ENCODE peak calls at places on chromosomes 7 and 10, in seven cellular contexts. I is lower lobe of right lung, G is cardiac muscle cell, N is psoas muscle, C is tibial artery, R is suprapubic skin, L is uterus. A is an unnamed sample.

GRCh38 chr7:28957064-28957821 is 887 bp downstream of the TRIL start:
- DNase-seq in C (no peak), L (peak), N (peak), I (peak), G (peak), R (no peak), A (peak)

GRCh38 chr10:2978111-2978510 is 89.2 kb upstream of the PFKP start:
- DNase-seq in R (no peak), C (no peak), N (no peak), L (no peak), I (no peak), G (peak), A (peak)

GRCh38 chr7:1928555-1929348 is 258.7 kb downstream of the ELFN1 start:
- DNase-seq in I (peak), C (no peak), G (no peak), L (no peak), N (peak), R (no peak), A (no peak)

GRCh38 chr7:8379264-8379663 is 54.1 kb upstream of the NXPH1 start:
- DNase-seq in C (no peak), G (no peak), R (no peak), N (no peak), L (no peak), I (no peak), A (no peak)

GRCh38 chr10:123648595-123648994 is 17.6 kb upstream of the GPR26 start:
- DNase-seq in I (no peak), C (no peak), R (peak), G (no peak), N (no peak), L (no peak), A (no peak)

GRCh38 chr10:30970760-30971460 is 60.8 kb downstream of the ZNF438 start:
- DNase-seq in L (no peak), N (peak), C (peak), I (no peak), R (no peak), G (peak), A (peak)

GRCh38 chr10:69958232-69958902 is 94.3 kb upstream of the MACROH2A2 start:
- DNase-seq in C (no peak), R (no peak), N (no peak), L (no peak), I (no peak), G (peak), A (peak)

GRCh38 chr7:27151341-27151944 is 940 bp downstream of the HOXA3 start:
- DNase-seq in R (no peak), G (no peak), L (peak), I (peak), C (no peak), N (no peak), A (no peak)

GRCh38 chr7:132411142-132411541 is 165.1 kb downstream of the PLXNA4 start:
- DNase-seq in L (no peak), N (no peak), I (no peak), C (no peak), R (no peak), G (no peak), A (no peak)

GRCh38 chr7:38451840-38452239 is 178.4 kb upstream of the TARP start:
- DNase-seq in C (no peak), L (no peak), N (no peak), G (peak), R (no peak), I (no peak), A (peak)

GRCh38 chr7:24891173-24891787 is 88.7 kb downstream of the OSBPL3 start:
- DNase-seq in N (no peak), I (no peak), L (no peak), C (no peak), R (no peak), G (no peak), A (no peak)

GRCh38 chr10:116395223-116395985 is 32.2 kb upstream of the PNLIPRP3 start:
- DNase-seq in G (no peak), C (no peak), L (no peak), N (no peak), R (no peak), I (no peak), A (no peak)

GRCh38 chr10:427746-428519 is 261.5 kb downstream of the DIP2C start:
- DNase-seq in C (no peak), I (no peak), L (no peak), R (no peak), N (no peak), G (no peak), A (no peak)

GRCh38 chr10:129516846-129517679 is 50.0 kb downstream of the MGMT start:
- DNase-seq in C (no peak), I (no peak), N (no peak), L (no peak), G (no peak), R (no peak), A (no peak)

GRCh38 chr7:96303105-96303685 is 18.7 kb downstream of the SLC25A13 start:
- DNase-seq in G (peak), N (no peak), R (no peak), C (no peak), I (no peak), L (no peak), A (peak)

GRCh38 chr7:12995912-12996469 is 308.6 kb downstream of the ARL4A start:
- DNase-seq in L (no peak), G (no peak), C (no peak), N (no peak), R (no peak), I (no peak), A (no peak)

GRCh38 chr7:83689855-83690254 is 40.9 kb upstream of the SEMA3E start:
- DNase-seq in L (no peak), G (no peak), C (no peak), N (no peak), I (no peak), R (no peak), A (no peak)

GRCh38 chr7:78153285-78153684 is 354.7 kb downstream of the PHTF2 start:
- DNase-seq in L (no peak), C (no peak), G (no peak), R (no peak), I (no peak), N (no peak), A (no peak)

GRCh38 chr7:23027261-23027660 is 13.3 kb upstream of the HYCC1 start:
- DNase-seq in N (no peak), I (no peak), C (no peak), R (no peak), G (no peak), L (no peak), A (no peak)

GRCh38 chr7:109901916-109902315 is 1189.0 kb upstream of the LRRN3 start:
- DNase-seq in G (no peak), R (no peak), C (no peak), I (no peak), L (no peak), N (no peak), A (no peak)

GRCh38 chr7:15709978-15710377 is 23.5 kb upstream of the MEOX2 start:
- DNase-seq in N (no peak), C (no peak), L (no peak), R (no peak), I (no peak), G (peak), A (peak)

GRCh38 chr10:69757553-69758309 is 44.0 kb upstream of the COL13A1 start:
- DNase-seq in C (peak), N (no peak), L (peak), I (no peak), G (peak), R (no peak), A (peak)

GRCh38 chr7:132877578-132877977 is 204.3 kb downstream of the CHCHD3 start:
- DNase-seq in C (no peak), R (no peak), G (no peak), N (no peak), L (no peak), I (no peak), A (no peak)

GRCh38 chr7:157228864-157229422 is 90.2 kb downstream of the UBE3C start:
- DNase-seq in L (no peak), R (no peak), C (no peak), I (no peak), G (peak), N (no peak), A (peak)

GRCh38 chr7:136114966-136115762 is 138.0 kb upstream of the MTPN start:
- DNase-seq in I (no peak), R (no peak), L (no peak), N (no peak), C (no peak), G (peak), A (peak)

GRCh38 chr7:73308665-73309214 is at the start of gene NSUN5:
- DNase-seq in I (peak), C (peak), L (peak), G (peak), R (peak), N (peak), A (peak)

GRCh38 chr7:141840708-141841107 is 577 bp downstream of the PRSS37 start:
- DNase-seq in L (no peak), N (no peak), R (no peak), C (no peak), G (no peak), I (no peak), A (no peak)

GRCh38 chr7:112205348-112206237 is 606 bp downstream of the DOCK4 start:
- DNase-seq in C (peak), L (peak), R (peak), I (peak), N (peak), G (peak), A (peak)

GRCh38 chr10:93062499-93063216 is 2.1 kb downstream of the CYP26C1 start:
- DNase-seq in N (no peak), R (no peak), C (no peak), I (peak), G (peak), L (no peak), A (peak)

GRCh38 chr10:11451640-11452260 is 159.7 kb downstream of the USP6NL start:
- DNase-seq in L (no peak), G (no peak), N (no peak), I (no peak), C (no peak), R (peak), A (no peak)

GRCh38 chr10:18142151-18142550 is 1.9 kb downstream of the CACNB2 start:
- DNase-seq in C (no peak), G (no peak), L (no peak), N (no peak), R (no peak), I (no peak), A (no peak)

GRCh38 chr7:42226354-42226941 is 10.6 kb downstream of the GLI3 start:
- DNase-seq in N (no peak), C (no peak), L (no peak), G (peak), R (no peak), I (no peak), A (no peak)

GRCh38 chr10:80275756-80276155 is 13.7 kb downstream of the MAT1A start:
- DNase-seq in R (peak), N (no peak), I (no peak), L (no peak), C (no peak), G (no peak), A (no peak)

DNA sequence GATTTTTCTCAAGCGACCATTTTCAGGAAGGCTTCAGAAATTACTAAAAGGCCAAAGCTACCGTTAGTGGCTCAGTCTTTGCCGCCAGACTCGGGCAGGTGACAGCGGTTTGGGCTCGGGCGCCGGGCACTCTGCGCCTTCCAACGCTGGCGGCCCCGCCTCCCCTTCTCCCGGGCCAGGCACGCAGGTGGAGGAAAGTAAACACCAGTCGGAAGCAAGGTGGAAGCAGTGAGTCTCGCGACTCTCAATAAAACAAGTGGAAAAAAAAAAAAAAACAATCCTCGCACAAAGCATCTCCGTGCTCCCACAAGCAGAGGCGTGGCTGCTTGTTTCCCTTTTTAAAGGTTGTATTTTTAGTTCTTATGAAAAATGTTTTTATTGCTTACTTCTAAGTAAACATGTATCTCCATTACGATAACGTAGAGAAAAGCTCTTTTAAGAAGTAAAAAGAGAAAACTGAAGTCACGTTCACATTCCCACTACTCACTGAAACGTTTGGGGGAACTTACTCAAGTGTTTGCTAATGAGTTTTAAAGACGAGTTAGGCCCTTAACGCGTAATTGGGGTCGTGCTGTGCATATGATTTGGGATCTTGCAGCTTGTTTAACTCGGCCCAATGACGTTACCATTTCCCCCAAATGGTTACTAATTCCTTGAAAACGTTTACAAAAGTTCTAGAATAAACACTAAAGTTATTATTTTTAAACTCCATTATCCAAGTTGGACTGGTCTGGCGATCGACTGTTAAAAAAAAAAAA is 904 bp downstream of the CDCA7L start:
- DNase-seq in R (no peak), G (peak), I (peak), N (no peak), C (no peak), L (no peak), A (no peak)
- TF ChIP-seq CTCF in R (no peak), G (no peak), I (no peak), N (no peak), C (no peak), L (no peak), A (no peak)

GRCh38 chr10:110644598-110645462 is 694 bp downstream of the RBM20 start:
- DNase-seq in R (no peak), I (no peak), C (no peak), G (no peak), L (no peak), N (no peak), A (no peak)

GRCh38 chr10:110647136-110647430 is 2.9 kb downstream of the RBM20 start:
- DNase-seq in G (no peak), C (no peak), I (no peak), R (no peak), N (no peak), L (no peak), A (no peak)

GRCh38 chr10:110648743-110649651 is 4.9 kb downstream of the RBM20 start:
- DNase-seq in G (no peak), L (no peak), N (no peak), R (no peak), C (no peak), I (no peak), A (no peak)

GRCh38 chr10:110643670-110644597 is at the start of gene RBM20:
- DNase-seq in G (peak), I (no peak), N (peak), L (no peak), R (no peak), C (no peak), A (peak)

GRCh38 chr10:110646417-110647135 is 2.4 kb downstream of the RBM20 start:
- DNase-seq in N (no peak), G (no peak), C (no peak), I (no peak), L (no peak), R (no peak), A (no peak)
- H3K4me3 ChIP-seq in N (peak), G (peak), C (no peak), I (no peak), L (no peak), R (no peak), A (no peak)

GRCh38 chr10:86585726-86586048 is 64.1 kb upstream of the WAPL start:
- DNase-seq in R (no peak), L (no peak), N (no peak), I (no peak), G (no peak), C (no peak), A (no peak)
- TF ChIP-seq CTCF in R (no peak), L (no peak), N (no peak), I (no peak), G (no peak), C (no peak), A (no peak)

DNA sequence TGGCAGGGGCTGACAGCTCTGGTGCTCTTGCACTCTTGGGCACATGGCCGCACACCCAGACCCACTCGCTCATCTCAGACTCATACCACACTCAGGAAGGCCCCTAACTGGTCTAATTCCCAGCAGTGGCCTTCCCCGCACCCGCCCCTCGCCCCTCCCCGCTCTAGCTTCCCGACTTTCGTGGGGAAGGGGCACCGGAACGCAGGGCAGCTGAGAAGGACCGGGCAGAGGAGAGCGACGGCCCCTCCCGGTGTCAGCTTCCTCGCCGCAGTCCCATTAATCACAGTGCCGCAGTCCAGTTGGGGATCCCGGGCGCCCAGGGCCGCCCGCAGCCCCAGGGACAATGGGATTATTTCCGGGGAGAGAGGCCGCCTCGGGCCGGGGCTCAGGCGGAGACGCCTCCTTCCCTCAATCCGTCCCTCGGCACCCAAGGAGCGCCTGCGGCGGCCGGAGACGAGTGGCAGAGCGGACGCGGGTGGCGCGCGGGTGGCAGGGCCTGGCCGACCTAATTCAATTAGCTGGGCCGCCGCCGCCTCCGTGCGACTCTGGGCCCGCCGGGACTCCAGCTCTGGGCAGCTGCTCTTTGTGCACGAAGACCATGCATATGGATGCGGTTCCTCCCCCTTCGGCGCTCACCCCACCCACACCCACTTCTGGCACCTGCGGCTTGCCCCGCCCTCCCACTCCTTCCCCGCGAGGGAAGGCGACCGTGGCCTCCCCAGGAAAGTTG is 7.8 kb upstream of the TLX1 start:
- DNase-seq in I (no peak), L (no peak), R (no peak), N (peak), C (no peak), G (no peak), A (no peak)
- H3K4me3 ChIP-seq in I (peak), L (no peak), R (peak), N (peak), C (peak), G (peak), A (no peak)

DNA sequence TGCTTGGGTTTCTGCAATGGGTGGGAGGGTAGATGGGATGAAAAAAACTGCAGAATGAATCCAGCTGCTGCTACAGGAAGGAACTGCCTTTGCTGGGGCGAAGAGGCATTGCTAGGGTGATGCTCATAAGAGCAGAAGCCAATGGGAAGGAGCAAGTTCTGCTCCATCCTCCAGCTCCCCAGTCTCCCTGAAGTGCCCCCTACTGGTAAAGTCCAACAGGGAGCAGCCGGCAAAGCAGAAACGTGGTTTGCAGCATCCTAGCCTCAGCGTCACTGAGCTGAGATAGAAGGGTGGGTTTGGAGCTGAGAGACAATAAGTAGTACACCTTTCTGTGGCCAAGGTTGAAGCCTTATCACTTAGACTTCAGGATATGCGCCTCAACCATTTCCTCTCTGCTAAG is 220.5 kb downstream of the CCSER2 start:
- DNase-seq in C (no peak), G (no peak), I (no peak), L (no peak), R (no peak), N (no peak), A (peak)
- TF ChIP-seq CTCF in C (no peak), G (peak), I (peak), L (no peak), R (no peak), N (peak), A (peak)

GRCh38 chr7:47579458-47579857 is 2.5 kb downstream of the TNS3 start:
- DNase-seq in G (no peak), I (no peak), C (no peak), R (no peak), L (no peak), N (no peak), A (no peak)
- H3K4me3 ChIP-seq in G (no peak), I (peak), C (no peak), R (no peak), L (no peak), N (no peak), A (no peak)